ENCODE peak calls at places on chromosomes 1 and 21, in seven cellular contexts. W is bronchial epithelial cell; Y is body of pancreas; U is stimulated activated CD8-positive, alpha-beta memory T cell treated with anti-CD3 and anti-CD28 coated beads, Interleukin-2, amount 100 ng/mL, for 48 hours; L is stomach; P is stimulated activated CD4-positive, alpha-beta T cell treated with anti-CD3 and anti-CD28 coated beads, Interleukin-15, amount 100 ng/mL, for 48 hours; C is GM19239. E is an unnamed sample.

GRCh38 chr21:45412909-45413581 is 8.1 kb downstream of the COL18A1 start:
- DNase-seq in W (no peak), Y (peak; percentile 8), U (no peak), L (no peak), P (no peak), C (no peak), E (no peak)

GRCh38 chr1:155226188-155226909 is 17.9 kb downstream of the MTX1 start:
- DNase-seq in W (peak; percentile 60), Y (peak; percentile 72), U (peak; percentile 63), L (peak; percentile 75), P (peak; percentile 59), C (peak; percentile 66), E (no peak)

GRCh38 chr21:42406201-42406601 is 2.5 kb downstream of the UBASH3A start:
- DNase-seq in W (no peak), Y (no peak), U (no peak), L (no peak), P (no peak), C (no peak), E (no peak)

GRCh38 chr21:34996304-34997081 is 52.6 kb downstream of the RUNX1 start:
- DNase-seq in W (no peak), Y (no peak), U (no peak), L (no peak), P (no peak), C (no peak), E (no peak)

GRCh38 chr1:229410692-229411433 is 23.0 kb downstream of the ACTA1 start:
- DNase-seq in W (peak; percentile 65), Y (peak; percentile 87), U (no peak), L (peak; percentile 71), P (no peak), C (no peak), E (peak; percentile 14)

GRCh38 chr1:210201671-210202070 is 30.9 kb upstream of the SERTAD4 start:
- DNase-seq in W (no peak), Y (no peak), U (no peak), L (no peak), P (no peak), C (no peak), E (no peak)

GRCh38 chr1:248884632-248885295 is 21.3 kb upstream of the PGBD2 start:
- DNase-seq in W (no peak), Y (no peak), U (no peak), L (no peak), P (no peak), C (no peak), E (no peak)

GRCh38 chr1:116712510-116712909 is 41.7 kb upstream of the CD2 start:
- DNase-seq in W (no peak), Y (no peak), U (no peak), L (no peak), P (no peak), C (no peak), E (no peak)

GRCh38 chr1:63621698-63622097 is 28.5 kb downstream of the PGM1 start:
- DNase-seq in W (no peak), Y (peak; percentile 59), U (no peak), L (no peak), P (no peak), C (no peak), E (no peak)

GRCh38 chr1:207825719-207826556 is 74.1 kb downstream of the CD46 start:
- DNase-seq in W (peak; percentile 58), Y (no peak), U (peak; percentile 77), L (peak; percentile 82), P (peak; percentile 88), C (peak; percentile 57), E (no peak)

GRCh38 chr1:26274801-26275425 is 5.0 kb upstream of the SH3BGRL3 start:
- DNase-seq in W (peak; percentile 90), Y (no peak), U (no peak), L (no peak), P (no peak), C (no peak), E (no peak)

GRCh38 chr1:28887418-28887834 is 26.9 kb upstream of the EPB41 start:
- DNase-seq in W (no peak), Y (peak; percentile 49), U (no peak), L (peak; percentile 42), P (no peak), C (no peak), E (no peak)

GRCh38 chr1:160354388-160354985 is 11.3 kb downstream of the NCSTN start:
- DNase-seq in W (peak; percentile 30), Y (no peak), U (no peak), L (no peak), P (no peak), C (no peak), E (no peak)

GRCh38 chr1:87915771-87916170 is 587.1 kb downstream of the LMO4 start:
- DNase-seq in W (peak; percentile 25), Y (no peak), U (no peak), L (no peak), P (no peak), C (no peak), E (no peak)

GRCh38 chr1:206507395-206508129 is at the start of gene RASSF5:
- DNase-seq in W (no peak), Y (peak; percentile 94), U (peak; percentile 81), L (peak; percentile 95), P (peak; percentile 58), C (peak; percentile 78), E (no peak)

GRCh38 chr21:16455526-16455925 is 725.7 kb downstream of the USP25 start:
- DNase-seq in W (no peak), Y (no peak), U (no peak), L (no peak), P (no peak), C (no peak), E (no peak)

GRCh38 chr1:240790851-240791250 is 178.9 kb upstream of the GREM2 start:
- DNase-seq in W (no peak), Y (no peak), U (no peak), L (no peak), P (no peak), C (no peak), E (no peak)

GRCh38 chr1:200380589-200381021 is 29.2 kb downstream of the ZNF281 start:
- DNase-seq in W (no peak), Y (no peak), U (no peak), L (no peak), P (no peak), C (peak; percentile 15), E (no peak)

GRCh38 chr1:26145041-26145959 is 13.6 kb upstream of the FAM110D start:
- DNase-seq in W (peak; percentile 73), Y (peak; percentile 90), U (peak; percentile 54), L (peak; percentile 86), P (peak; percentile 44), C (peak; percentile 65), E (no peak)

GRCh38 chr1:50620680-50621329 is 197.6 kb upstream of the DMRTA2 start:
- DNase-seq in W (peak; percentile 95), Y (peak; percentile 22), U (no peak), L (peak; percentile 64), P (no peak), C (no peak), E (peak; percentile 85)

GRCh38 chr21:32727478-32727727 is 410 bp downstream of the SYNJ1 start:
- DNase-seq in W (no peak), Y (peak; percentile 33), U (no peak), L (peak; percentile 30), P (no peak), C (no peak), E (no peak)

GRCh38 chr1:85806236-85806965 is 98.2 kb upstream of the ZNHIT6 start:
- DNase-seq in W (no peak), Y (no peak), U (no peak), L (no peak), P (no peak), C (no peak), E (no peak)

GRCh38 chr21:31553926-31554325 is 105.6 kb upstream of the SOD1 start:
- DNase-seq in W (no peak), Y (no peak), U (no peak), L (no peak), P (no peak), C (no peak), E (no peak)

GRCh38 chr1:21283524-21283923 is 6.7 kb downstream of the ECE1 start:
- DNase-seq in W (no peak), Y (no peak), U (no peak), L (no peak), P (no peak), C (no peak), E (no peak)

GRCh38 chr1:162722036-162722435 is 68.5 kb upstream of the HSD17B7 start:
- DNase-seq in W (no peak), Y (no peak), U (no peak), L (no peak), P (no peak), C (no peak), E (no peak)

GRCh38 chr1:155177918-155178281 is 4.3 kb downstream of the TRIM46 start:
- DNase-seq in W (no peak), Y (no peak), U (no peak), L (peak; percentile 27), P (no peak), C (no peak), E (no peak)

GRCh38 chr1:97654866-97655265 is 266.0 kb downstream of the DPYD start:
- DNase-seq in W (no peak), Y (no peak), U (no peak), L (no peak), P (no peak), C (no peak), E (no peak)

GRCh38 chr1:102732927-102733326 is 375.4 kb downstream of the COL11A1 start:
- DNase-seq in W (peak; percentile 50), Y (no peak), U (no peak), L (no peak), P (no peak), C (no peak), E (no peak)

GRCh38 chr1:169550294-169550693 is 36.0 kb downstream of the F5 start:
- DNase-seq in W (peak; percentile 62), Y (no peak), U (no peak), L (no peak), P (no peak), C (no peak), E (no peak)

GRCh38 chr1:91997607-91998195 is 32.1 kb upstream of the EPHX4 start:
- DNase-seq in W (peak; percentile 58), Y (peak; percentile 22), U (peak; percentile 8), L (no peak), P (no peak), C (peak; percentile 10), E (peak; percentile 1)

GRCh38 chr1:180611016-180611930 is 20.5 kb upstream of the XPR1 start:
- DNase-seq in W (peak; percentile 79), Y (no peak), U (no peak), L (no peak), P (no peak), C (no peak), E (no peak)

GRCh38 chr1:59481915-59482505 is 185.1 kb downstream of the FGGY start:
- DNase-seq in W (no peak), Y (no peak), U (no peak), L (no peak), P (no peak), C (no peak), E (no peak)

GRCh38 chr1:171366099-171366498 is 52.1 kb downstream of the FMO4 start:
- DNase-seq in W (peak; percentile 49), Y (no peak), U (no peak), L (no peak), P (no peak), C (no peak), E (no peak)

GRCh38 chr21:41960386-41960785 is 6.6 kb upstream of the C2CD2 start:
- DNase-seq in W (no peak), Y (no peak), U (no peak), L (no peak), P (no peak), C (no peak), E (no peak)

GRCh38 chr1:4174291-4175200 is 274.5 kb upstream of the C1orf174 start:
- DNase-seq in W (no peak), Y (no peak), U (no peak), L (no peak), P (no peak), C (no peak), E (no peak)

GRCh38 chr1:206864939-206865671 is at the start of gene IL20:
- DNase-seq in W (peak; percentile 93), Y (peak; percentile 96), U (peak; percentile 85), L (peak; percentile 96), P (peak; percentile 81), C (peak; percentile 38), E (peak; percentile 66)

GRCh38 chr1:208026880-208027438 is 116.0 kb upstream of the CD34 start:
- DNase-seq in W (no peak), Y (no peak), U (no peak), L (no peak), P (no peak), C (no peak), E (no peak)

GRCh38 chr1:36351222-36351977 is 28.0 kb upstream of the EVA1B start:
- DNase-seq in W (peak; percentile 81), Y (no peak), U (no peak), L (no peak), P (no peak), C (no peak), E (no peak)

E was measured in epithelial cell of prostate.